ENCODE peak calls at places on chromosomes 5 and 9, in four cellular contexts. V is HepG2, G is K562, H is HCT116. F is an unnamed sample.

GRCh38 chr9:127323393-127323792 is 58.8 kb downstream of the GARNL3 start:
- DNase-seq in G (no peak), V (no peak), H (no peak), F (no peak)

GRCh38 chr5:128711216-128711615 is 173.2 kb upstream of the FBN2 start:
- DNase-seq in G (no peak), H (no peak), V (no peak), F (no peak)

GRCh38 chr5:105680858-105681257 is 1989.9 kb downstream of the EFNA5 start:
- DNase-seq in H (no peak), G (no peak), V (no peak), F (no peak)

GRCh38 chr5:175654807-175655206 is 3.1 kb upstream of the HRH2 start:
- DNase-seq in G (no peak), H (no peak), V (no peak), F (no peak)

GRCh38 chr5:102807878-102808502 is 52.9 kb downstream of the PAM start:
- DNase-seq in G (no peak), H (no peak), V (no peak), F (no peak)

GRCh38 chr5:1516615-1517601 is 6.9 kb downstream of the LPCAT1 start:
- DNase-seq in V (peak), G (no peak), H (no peak), F (no peak)

GRCh38 chr9:127726871-127727270 is 8.2 kb downstream of the TOR2A start:
- DNase-seq in V (no peak), H (no peak), G (no peak), F (no peak)

GRCh38 chr9:118230319-118230718 is 526.1 kb downstream of the TLR4 start:
- DNase-seq in G (no peak), H (no peak), V (no peak), F (no peak)

GRCh38 chr9:3916984-3917383 is 382.9 kb downstream of the GLIS3 start:
- DNase-seq in H (no peak), G (no peak), V (no peak), F (no peak)

GRCh38 chr9:133030317-133031129 is at the start of gene GTF3C5:
- DNase-seq in H (peak), V (peak), G (peak), F (peak)

GRCh38 chr9:118331622-118332045 is 627.4 kb downstream of the TLR4 start:
- DNase-seq in V (no peak), H (no peak), G (no peak), F (peak)

GRCh38 chr5:179908528-179908927 is 831 bp upstream of the TBC1D9B start:
- DNase-seq in V (peak), H (no peak), G (no peak), F (no peak)

GRCh38 chr5:54013556-54014157 is 296.7 kb downstream of the ARL15 start:
- DNase-seq in H (peak), V (no peak), G (peak), F (no peak)

GRCh38 chr5:126836778-126837177 is 59.8 kb downstream of the LMNB1 start:
- DNase-seq in V (no peak), G (no peak), H (no peak), F (no peak)

GRCh38 chr9:128722380-128723351 is 1.3 kb downstream of the ZDHHC12 start:
- DNase-seq in H (no peak), V (no peak), G (no peak), F (no peak)

GRCh38 chr9:132702254-132702653 is 32.0 kb downstream of the GTF3C4 start:
- DNase-seq in V (no peak), H (no peak), G (no peak), F (no peak)

GRCh38 chr5:6674421-6674820 is 38.8 kb upstream of the TENT4A start:
- DNase-seq in H (no peak), V (no peak), G (no peak), F (no peak)

GRCh38 chr9:115116620-115117284 is 1.2 kb downstream of the TNC start:
- DNase-seq in V (no peak), H (no peak), G (no peak), F (no peak)

GRCh38 chr5:113489299-113489698 is 1.0 kb upstream of the MCC start:
- DNase-seq in H (peak), G (no peak), V (peak), F (no peak)

GRCh38 chr5:157540707-157541451 is 34.7 kb downstream of the ADAM19 start:
- DNase-seq in G (no peak), H (no peak), V (no peak), F (no peak)

GRCh38 chr5:123429993-123430392 is 6.8 kb upstream of the CEP120 start:
- DNase-seq in H (peak), G (no peak), V (peak), F (no peak)

GRCh38 chr5:159262472-159262858 is 625 bp upstream of the UBLCP1 start:
- DNase-seq in H (peak), V (no peak), G (no peak), F (no peak)

GRCh38 chr9:33161589-33162132 is 5.5 kb downstream of the B4GALT1 start:
- DNase-seq in G (no peak), V (no peak), H (peak), F (no peak)

GRCh38 chr5:158354958-158355357 is 496.0 kb upstream of the CLINT1 start:
- DNase-seq in H (no peak), V (no peak), G (no peak), F (no peak)

GRCh38 chr9:129234491-129234890 is 56.4 kb upstream of the IER5L start:
- DNase-seq in H (no peak), G (no peak), V (no peak), F (no peak)

GRCh38 chr5:135242496-135243193 is 156.4 kb downstream of the MACROH2A1 start:
- DNase-seq in V (no peak), G (no peak), H (no peak), F (no peak)

GRCh38 chr9:87874320-87874655 is 8.4 kb upstream of the SPATA31E1 start:
- DNase-seq in V (no peak), G (no peak), H (no peak), F (no peak)

GRCh38 chr5:39774597-39774996 is 349.8 kb upstream of the DAB2 start:
- DNase-seq in H (no peak), V (no peak), G (no peak), F (no peak)

GRCh38 chr5:134114886-134115805 is 665 bp downstream of the TCF7 start:
- DNase-seq in V (peak), H (no peak), G (peak), F (no peak)

GRCh38 chr5:94830520-94830919 is 212.1 kb downstream of the SLF1 start:
- DNase-seq in H (peak), V (no peak), G (peak), F (no peak)

GRCh38 chr5:96968074-96968473 is 32.2 kb downstream of the LNPEP start:
- DNase-seq in G (peak), V (peak), H (peak), F (no peak)

DNA sequence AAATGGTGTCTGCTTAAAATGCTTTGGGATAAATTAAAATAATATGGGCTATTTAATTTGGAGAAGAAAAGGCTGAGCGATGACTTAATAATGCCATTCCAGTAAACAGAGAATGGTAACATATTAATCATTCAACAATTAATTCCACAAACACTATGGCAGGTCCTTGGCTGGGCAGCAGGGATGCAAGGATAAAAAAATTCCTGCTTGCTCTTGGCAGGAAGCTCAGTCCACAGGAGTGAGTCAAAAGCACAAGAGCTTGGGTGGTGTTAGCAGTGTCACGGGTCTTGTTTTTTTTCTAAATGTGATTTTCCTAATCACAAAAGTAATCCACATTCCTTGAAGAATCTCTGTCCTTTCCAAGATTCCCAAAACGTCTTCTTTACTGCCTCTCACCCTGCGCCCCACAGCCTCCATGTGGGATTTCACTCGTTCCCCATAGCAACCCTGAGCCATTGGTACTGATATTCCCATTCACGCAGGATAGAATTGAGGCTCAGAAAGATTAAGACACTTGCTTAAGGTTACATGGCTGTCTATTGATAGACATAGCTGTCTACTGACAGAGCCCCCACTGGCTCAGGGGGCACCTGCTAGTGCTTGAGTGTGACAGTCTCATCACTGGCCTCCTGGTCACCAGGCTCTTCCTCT is 222.3 kb downstream of the MAPKAP1 start:
- DNase-seq in V (no peak), G (no peak), H (no peak), F (no peak)
- TF ChIP-seq POLR2AphosphoS5 in V (no peak), G (no peak), H (no peak), F (no peak)

DNA sequence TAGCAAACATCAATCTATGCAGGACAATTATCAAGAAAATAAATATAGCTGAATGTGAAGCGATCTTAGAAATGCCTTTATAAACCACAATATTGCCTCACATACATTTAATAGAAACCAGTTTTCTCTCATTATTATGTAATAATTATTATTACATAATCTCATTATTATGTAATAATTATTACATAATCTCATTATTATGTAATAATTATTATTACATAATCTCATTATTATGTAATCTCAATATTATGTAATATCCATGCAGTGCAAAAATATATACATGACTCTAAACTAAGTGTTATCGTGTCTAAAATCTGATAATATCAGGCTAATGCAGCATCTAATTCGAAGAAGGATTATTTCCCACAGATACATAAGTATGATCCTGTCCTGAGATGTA is 563.9 kb upstream of the SEMA6A start:
- DNase-seq in V (no peak), H (no peak), G (no peak), F (no peak)
- TF ChIP-seq TCF7L2 in V (no peak), H (no peak), G (no peak), F (no peak)

GRCh38 chr5:151153300-151153699 is 4.3 kb downstream of the ANXA6 start:
- DNase-seq in G (no peak), V (no peak), H (no peak), F (no peak)

GRCh38 chr5:151148583-151148982 is 9.0 kb downstream of the ANXA6 start:
- DNase-seq in V (no peak), G (no peak), H (no peak), F (no peak)

GRCh38 chr5:151151793-151152192 is 5.8 kb downstream of the ANXA6 start:
- DNase-seq in H (no peak), G (no peak), V (no peak), F (no peak)

GRCh38 chr5:151151263-151151660 is 6.3 kb downstream of the ANXA6 start:
- DNase-seq in G (no peak), H (no peak), V (no peak), F (no peak)

DNA sequence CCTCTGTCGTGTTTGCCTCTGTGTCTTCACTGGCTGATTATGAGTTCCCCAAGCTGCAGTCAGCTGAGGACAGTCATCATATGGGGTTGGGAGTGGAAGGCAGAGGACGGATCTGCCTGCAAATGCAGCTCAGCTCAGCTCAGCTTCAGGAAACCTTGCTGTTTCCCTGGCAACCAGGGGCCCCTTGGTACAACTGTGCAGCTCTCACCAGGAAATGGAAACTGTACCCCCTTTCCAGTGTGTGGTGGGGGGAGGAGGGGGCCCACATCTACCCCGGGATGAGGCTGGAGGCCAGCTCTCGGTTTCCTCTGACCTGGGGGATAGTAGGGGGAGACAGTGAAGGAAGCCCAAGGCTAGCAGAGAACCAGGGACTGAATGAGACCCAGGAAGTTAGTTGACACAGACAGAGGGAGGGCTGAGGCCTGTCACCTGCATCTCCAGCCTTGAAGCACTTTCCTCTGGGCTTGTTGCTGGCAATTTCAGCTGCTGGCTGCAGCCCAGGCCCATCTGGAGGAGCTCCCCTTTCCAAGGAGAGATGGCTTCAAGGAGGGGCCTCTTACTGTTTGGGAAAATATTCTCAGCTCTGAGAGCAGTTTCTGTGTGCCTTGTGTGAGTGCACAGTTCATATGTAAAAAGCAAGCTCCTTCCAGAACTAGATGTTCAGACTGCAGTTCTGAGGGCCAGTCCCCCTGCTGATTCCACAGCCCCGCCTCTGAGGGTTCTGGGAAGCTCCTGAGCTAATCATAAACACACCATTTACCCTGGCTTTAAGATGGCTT is 6.9 kb downstream of the ANXA6 start:
- DNase-seq in G (no peak), H (no peak), V (no peak), F (no peak)
- TF ChIP-seq POLR2AphosphoS5 in G (no peak), H (no peak), V (no peak), F (no peak)

GRCh38 chr9:135526089-135526729 is 5.0 kb downstream of the LCN1 start:
- DNase-seq in V (no peak), H (no peak), G (no peak), F (no peak)

GRCh38 chr9:135523521-135524129 is 2.4 kb downstream of the LCN1 start:
- DNase-seq in H (no peak), V (no peak), G (no peak), F (no peak)

GRCh38 chr9:135524130-135524861 is 3.1 kb downstream of the LCN1 start:
- DNase-seq in G (no peak), H (no peak), V (no peak), F (no peak)

GRCh38 chr9:135526730-135527571 is 5.7 kb downstream of the LCN1 start:
- DNase-seq in H (no peak), V (peak), G (peak), F (no peak)

GRCh38 chr9:135525241-135526088 is 4.2 kb downstream of the LCN1 start:
- DNase-seq in V (no peak), H (no peak), G (no peak), F (no peak)
- TF ChIP-seq TCF7L2 in V (no peak), H (no peak), G (no peak), F (no peak)

F was measured in Panc1.